ENCODE peak calls at places on chromosomes 5 and 9, in four cellular contexts. T, L, M and W are unnamed samples.
A peak's percentile ranks its signal among the peaks of the same experiment; 100 is the strongest.

GRCh38 chr5:148416921-148417320 is 33.2 kb downstream of the FBXO38 start:
- DNase-seq in T (no peak), L (peak; percentile 11), M (no peak), W (no peak)

GRCh38 chr5:115329475-115329874 is 33.0 kb upstream of the CCDC112 start:
- DNase-seq in T (no peak), L (peak; percentile 54), M (no peak), W (no peak)

GRCh38 chr9:85536076-85536475 is 205.7 kb downstream of the AGTPBP1 start:
- DNase-seq in T (peak; percentile 66), L (no peak), M (no peak), W (no peak)

GRCh38 chr5:14328144-14328543 is 185.0 kb downstream of the TRIO start:
- DNase-seq in T (no peak), L (no peak), M (no peak), W (no peak)

GRCh38 chr9:75233011-75233410 is 144.7 kb downstream of the OSTF1 start:
- DNase-seq in T (no peak), L (no peak), M (no peak), W (no peak)

GRCh38 chr9:69542942-69543704 is 129.0 kb downstream of the APBA1 start:
- DNase-seq in T (no peak), L (peak; percentile 56), M (no peak), W (no peak)

GRCh38 chr5:67640011-67640410 is 443.4 kb upstream of the CD180 start:
- DNase-seq in T (peak; percentile 32), L (no peak), M (no peak), W (no peak)

GRCh38 chr9:124164800-124165199 is 92.9 kb upstream of the NEK6 start:
- DNase-seq in T (no peak), L (peak; percentile 23), M (no peak), W (no peak)

GRCh38 chr5:2186472-2187015 is 303.8 kb upstream of the IRX4 start:
- DNase-seq in T (no peak), L (no peak), M (no peak), W (no peak)

GRCh38 chr9:18459958-18460584 is 13.9 kb upstream of the ADAMTSL1 start:
- DNase-seq in T (peak; percentile 90), L (no peak), M (peak; percentile 46), W (no peak)

GRCh38 chr5:10655686-10656075 is 91.8 kb downstream of the ANKRD33B start:
- DNase-seq in T (no peak), L (no peak), M (no peak), W (no peak)